ENCODE peak calls at places on chromosomes 5 and 9, in four cellular contexts. P, Z, X and B are unnamed samples.
A peak's percentile ranks its signal among the peaks of the same experiment; 100 is the strongest.

GRCh38 chr5:141747152-141747640 is 65.2 kb upstream of the ARAP3 start:
- DNase-seq in P (peak; percentile 19), Z (no peak), X (no peak), B (no peak)

GRCh38 chr9:83239787-83240186 is 176.8 kb upstream of the RASEF start:
- DNase-seq in P (no peak), Z (no peak), X (no peak), B (no peak)

GRCh38 chr5:1515921-1516571 is 7.7 kb downstream of the LPCAT1 start:
- DNase-seq in P (peak; percentile 24), Z (no peak), X (no peak), B (no peak)

GRCh38 chr5:171316258-171317121 is 7.4 kb downstream of the TLX3 start:
- DNase-seq in P (no peak), Z (no peak), X (no peak), B (no peak)

GRCh38 chr5:130546216-130546615 is 618.8 kb downstream of the HINT1 start:
- DNase-seq in P (peak; percentile 38), Z (no peak), X (no peak), B (no peak)

GRCh38 chr5:91541696-91542095 is 158.6 kb upstream of the ARRDC3 start:
- DNase-seq in P (no peak), Z (no peak), X (no peak), B (no peak)

GRCh38 chr9:81885586-81885985 is 42.6 kb upstream of the SPATA31D4 start:
- DNase-seq in P (no peak), Z (no peak), X (no peak), B (no peak)

GRCh38 chr5:135213034-135213386 is 179.0 kb upstream of the PITX1 start:
- DNase-seq in P (no peak), Z (no peak), X (no peak), B (no peak)

GRCh38 chr9:29220852-29221251 is 1647.6 kb upstream of the C9orf72 start:
- DNase-seq in P (no peak), Z (no peak), X (no peak), B (no peak)

GRCh38 chr5:42984307-42984706 is 55.8 kb downstream of the ANXA2R start:
- DNase-seq in P (no peak), Z (no peak), X (no peak), B (no peak)

GRCh38 chr5:114055810-114056476 is 305.9 kb upstream of the KCNN2 start:
- DNase-seq in P (no peak), Z (no peak), X (no peak), B (no peak)